ENCODE peak calls at places on chromosomes 12 and 14, in five cellular contexts. T, E, N, R and O are unnamed samples.

GRCh38 chr14:101179691-101180211 is 276.2 kb upstream of the RTL1 start:
- DNase-seq in N (no peak), T (no peak), E (no peak), R (no peak), O (no peak)

GRCh38 chr12:95790912-95791849 is 617 bp upstream of the NTN4 start:
- DNase-seq in E (no peak), T (peak), R (peak), N (no peak), O (no peak)

GRCh38 chr14:43795600-43796228 is 711.4 kb downstream of the FSCB start:
- DNase-seq in N (no peak), T (peak), R (no peak), E (peak), O (no peak)

GRCh38 chr12:117750657-117751056 is 218.1 kb downstream of the KSR2 start:
- DNase-seq in R (no peak), T (no peak), N (no peak), E (no peak), O (no peak)

GRCh38 chr12:100138048-100138907 is 4.4 kb downstream of the BLTP3B start:
- DNase-seq in T (peak), R (no peak), E (no peak), N (no peak), O (no peak)

GRCh38 chr14:100384819-100385813 is 62.0 kb downstream of the SLC25A47 start:
- DNase-seq in N (no peak), T (peak), E (peak), R (no peak), O (no peak)

GRCh38 chr12:60847281-60847680 is 1251.5 kb downstream of the SLC16A7 start:
- DNase-seq in R (no peak), N (no peak), E (no peak), T (no peak), O (no peak)

GRCh38 chr12:26936559-26937442 is 980 bp downstream of the INTS13 start:
- DNase-seq in R (no peak), T (no peak), N (no peak), E (no peak), O (no peak)

GRCh38 chr14:104650057-104650980 is 39.1 kb upstream of the INF2 start:
- DNase-seq in R (peak), N (peak), T (peak), E (peak), O (no peak)

GRCh38 chr14:98593361-98593761 is 678.6 kb downstream of the BCL11B start:
- DNase-seq in R (no peak), T (no peak), E (no peak), N (no peak), O (no peak)

GRCh38 chr14:33569844-33570716 is 380.8 kb downstream of the EGLN3 start:
- DNase-seq in N (no peak), E (no peak), R (no peak), T (no peak), O (no peak)

GRCh38 chr14:29462271-29462670 is 465.4 kb downstream of the PRKD1 start:
- DNase-seq in R (no peak), E (no peak), T (no peak), N (no peak), O (no peak)

GRCh38 chr14:91509083-91509877 is 830 bp downstream of the PPP4R3A start:
- DNase-seq in R (peak), E (peak), N (peak), T (peak), O (no peak)

GRCh38 chr14:104245075-104245474 is 106.7 kb downstream of the KIF26A start:
- DNase-seq in T (no peak), E (no peak), R (peak), N (no peak), O (no peak)

GRCh38 chr12:32115404-32116104 is 8.9 kb downstream of the BICD1 start:
- DNase-seq in E (no peak), N (peak), T (peak), R (no peak), O (no peak)

GRCh38 chr12:76249501-76249900 is 98.7 kb downstream of the BBS10 start:
- DNase-seq in R (no peak), E (no peak), T (no peak), N (no peak), O (no peak)

GRCh38 chr14:49898485-49898884 is 5.6 kb downstream of the ARF6 start:
- DNase-seq in E (no peak), N (no peak), R (no peak), T (no peak), O (no peak)

GRCh38 chr14:69008411-69008810 is 29.3 kb upstream of the ACTN1 start:
- DNase-seq in E (no peak), N (no peak), T (no peak), R (no peak), O (no peak)

GRCh38 chr12:108570743-108571603 is 8.6 kb downstream of the ISCU start:
- DNase-seq in T (peak), R (peak), N (no peak), E (peak), O (no peak)

GRCh38 chr12:97837401-97837800 is 374.8 kb downstream of the RMST start:
- DNase-seq in E (no peak), R (no peak), N (no peak), T (no peak), O (no peak)

GRCh38 chr12:53739285-53740129 is 12.3 kb upstream of the CALCOCO1 start:
- DNase-seq in T (no peak), N (no peak), E (no peak), R (no peak), O (no peak)

GRCh38 chr14:65164068-65164824 is 61.9 kb upstream of the MAX start:
- DNase-seq in T (peak), R (no peak), E (peak), N (peak), O (no peak)

GRCh38 chr12:6888360-6888759 is 15.3 kb upstream of the SPSB2 start:
- DNase-seq in T (no peak), R (no peak), E (no peak), N (no peak), O (no peak)

GRCh38 chr14:78608998-78609787 is 439.0 kb downstream of the NRXN3 start:
- DNase-seq in T (no peak), N (no peak), E (no peak), R (no peak), O (no peak)

GRCh38 chr12:46388427-46388992 is 15.9 kb upstream of the SLC38A2 start:
- DNase-seq in E (no peak), T (no peak), R (no peak), N (no peak), O (peak)

GRCh38 chr14:96148631-96149030 is 56.0 kb upstream of the BDKRB2 start:
- DNase-seq in N (no peak), R (no peak), E (no peak), T (no peak), O (no peak)

GRCh38 chr12:95520825-95521224 is 30.5 kb downstream of the USP44 start:
- DNase-seq in R (no peak), N (no peak), E (no peak), T (no peak), O (no peak)

GRCh38 chr12:76943004-76943403 is 64.2 kb upstream of the CSRP2 start:
- DNase-seq in R (no peak), T (no peak), N (no peak), E (no peak), O (no peak)

GRCh38 chr14:72164420-72165150 is 232.4 kb downstream of the RGS6 start:
- DNase-seq in R (no peak), E (no peak), N (no peak), T (no peak), O (peak)

GRCh38 chr12:2355604-2356003 is 302.8 kb downstream of the CACNA1C start:
- DNase-seq in E (no peak), T (no peak), N (no peak), R (no peak), O (no peak)

GRCh38 chr12:110091136-110091711 is 32.9 kb upstream of the IFT81 start:
- DNase-seq in T (no peak), N (no peak), R (no peak), E (peak), O (no peak)

GRCh38 chr14:54177009-54177408 is 219.8 kb upstream of the CDKN3 start:
- DNase-seq in E (no peak), R (no peak), T (no peak), N (no peak), O (no peak)

GRCh38 chr12:71237128-71237527 is 79.3 kb upstream of the TSPAN8 start:
- DNase-seq in N (no peak), R (no peak), E (no peak), T (no peak), O (no peak)

GRCh38 chr12:68435238-68435637 is 103.1 kb upstream of the MDM1 start:
- DNase-seq in E (no peak), R (no peak), T (no peak), N (no peak), O (no peak)

GRCh38 chr12:98243190-98243589 is 272.2 kb upstream of the TMPO start:
- DNase-seq in N (no peak), E (no peak), R (no peak), T (no peak), O (no peak)

GRCh38 chr12:104733717-104734175 is 224.3 kb downstream of the SLC41A2 start:
- DNase-seq in R (peak), T (peak), N (peak), E (peak), O (no peak)
- TF ChIP-seq CTCF in R (peak), T (no peak), N (peak), E (peak), O (peak)

GRCh38 chr14:23378612-23379220 is 1.9 kb downstream of the CMTM5 start:
- DNase-seq in N (no peak), T (no peak), E (no peak), R (no peak), O (no peak)
- TF ChIP-seq KDM1A in N (no peak), T (no peak), E (no peak), R (no peak), O (no peak)

GRCh38 chr14:59189281-59189821 is 884 bp downstream of the DAAM1 start:
- DNase-seq in E (no peak), R (peak), N (peak), T (peak), O (no peak)

GRCh38 chr14:59189822-59190368 is 1.4 kb downstream of the DAAM1 start:
- DNase-seq in R (peak), T (peak), E (peak), N (peak), O (peak)

GRCh38 chr14:59187802-59188460 is 536 bp upstream of the DAAM1 start:
- DNase-seq in R (no peak), N (peak), T (peak), E (no peak), O (no peak)

GRCh38 chr14:59188461-59189280 is at the start of gene DAAM1:
- DNase-seq in E (peak), T (peak), N (peak), R (peak), O (peak)

GRCh38 chr14:59190372-59190771 is 1.9 kb downstream of the DAAM1 start:
- DNase-seq in R (no peak), T (peak), E (peak), N (peak), O (no peak)
- TF ChIP-seq CTCF in R (peak), T (no peak), E (peak), N (no peak), O (peak)

DNA sequence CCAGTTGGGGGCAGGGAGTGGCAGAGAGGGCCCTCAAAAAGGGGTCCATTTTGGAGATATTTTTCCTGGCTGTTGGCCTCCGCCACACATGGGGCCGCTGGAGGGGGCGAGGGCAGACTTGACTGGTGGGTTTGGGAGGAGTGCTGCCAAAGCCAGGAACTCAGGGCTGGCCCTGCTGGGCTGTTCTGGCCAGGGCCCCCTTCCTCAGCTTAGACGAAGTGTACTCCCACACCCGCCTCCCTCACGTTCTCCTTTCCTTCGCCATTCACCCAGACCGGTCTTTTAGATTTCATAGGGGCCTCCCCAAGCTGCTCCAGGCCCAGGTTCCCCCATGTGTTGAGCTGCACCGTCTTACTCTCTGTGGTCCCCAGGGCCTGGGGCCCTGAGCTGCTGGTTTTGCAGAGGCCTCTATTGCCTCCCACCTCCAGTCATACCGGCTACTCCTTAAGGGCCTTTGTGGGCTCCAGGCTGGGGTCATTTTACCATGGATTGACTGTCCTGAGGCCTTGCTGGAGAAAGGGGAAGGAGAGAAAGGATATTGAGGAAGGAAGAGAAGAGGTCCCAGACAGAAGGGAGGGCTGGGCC is 1.3 kb downstream of the KRT7 start:
- DNase-seq in N (no peak), E (no peak), R (no peak), T (peak), O (no peak)
- TF ChIP-seq KDM1A in N (no peak), E (no peak), R (no peak), T (no peak), O (no peak)

GRCh38 chr12:56751712-56752598 is at the start of gene PRIM1:
- DNase-seq in N (peak), E (peak), T (peak), R (peak), O (peak)
- TF ChIP-seq CTCF in N (no peak), E (no peak), T (no peak), R (no peak), O (no peak)

GRCh38 chr14:87869619-87870583 is 123.1 kb downstream of the GALC start:
- DNase-seq in R (no peak), N (no peak), T (no peak), E (no peak), O (no peak)

GRCh38 chr14:87877877-87878276 is 115.1 kb downstream of the GALC start:
- DNase-seq in R (no peak), E (no peak), N (no peak), T (no peak), O (no peak)

GRCh38 chr14:87873741-87874140 is 119.2 kb downstream of the GALC start:
- DNase-seq in N (no peak), R (no peak), E (no peak), T (no peak), O (no peak)

GRCh38 chr14:87868920-87869319 is 124.1 kb downstream of the GALC start:
- DNase-seq in R (no peak), N (no peak), E (no peak), T (no peak), O (no peak)

DNA sequence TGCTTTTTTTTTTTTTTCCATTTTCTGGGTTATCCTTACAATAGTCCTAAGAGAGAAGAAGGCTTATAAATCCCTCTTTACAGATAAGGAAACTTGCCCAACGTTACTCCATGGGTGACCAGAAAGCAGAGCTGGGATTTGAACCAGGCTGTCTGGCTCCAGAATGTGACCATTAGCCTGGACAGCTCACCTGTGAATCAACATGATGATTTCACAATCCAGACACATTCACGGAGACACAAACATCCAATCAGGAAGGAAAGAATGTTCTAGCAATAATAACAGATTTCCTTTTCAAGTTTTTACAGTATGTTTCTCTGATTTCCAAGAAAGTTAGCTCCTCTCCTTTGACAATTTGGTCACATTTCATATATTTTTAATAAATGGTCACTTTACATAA is 118.3 kb downstream of the GALC start:
- DNase-seq in N (no peak), R (no peak), E (no peak), T (no peak), O (no peak)
- TF ChIP-seq KDM1A in N (no peak), R (no peak), E (no peak), T (no peak), O (no peak)